ENCODE peak calls at places on chromosome X, in nine cellular contexts. V is bronchial epithelial cell, M is foreskin fibroblast, H is AG10803, I is dorsolateral prefrontal cortex, O is HL-60, F is neural progenitor cell, D is psoas muscle, K is A549. Y is an unnamed sample.

GRCh38 chrX:41688835-41689234 is at the start of gene GPR34:
- DNase-seq in V (no peak), M (no peak), H (no peak), I (no peak), O (peak), F (no peak), D (no peak), K (no peak), Y (no peak)

GRCh38 chrX:10177620-10178019 is 20.8 kb downstream of the CLCN4 start:
- DNase-seq in V (no peak), M (peak), H (peak), I (no peak), O (no peak), F (no peak), D (no peak), K (no peak), Y (no peak)

GRCh38 chrX:31421441-31421840 is 349.6 kb upstream of the FTHL17 start:
- DNase-seq in V (no peak), M (no peak), H (no peak), I (no peak), O (no peak), F (no peak), D (no peak), K (no peak), Y (no peak)

GRCh38 chrX:54223581-54223980 is 40.5 kb upstream of the FAM120C start:
- DNase-seq in V (no peak), M (no peak), H (no peak), I (no peak), O (no peak), F (peak), D (no peak), K (no peak), Y (no peak)

GRCh38 chrX:24148535-24149345 is 789 bp upstream of the ZFX start:
- DNase-seq in V (no peak), M (peak), H (peak), I (no peak), O (peak), F (no peak), D (no peak), K (no peak), Y (no peak)

GRCh38 chrX:5965406-5965805 is 263.3 kb downstream of the NLGN4X start:
- DNase-seq in V (no peak), M (no peak), H (no peak), I (no peak), O (no peak), F (no peak), D (no peak), K (no peak), Y (no peak)

GRCh38 chrX:115284877-115285276 is 4.6 kb upstream of the LUZP4 start:
- DNase-seq in V (no peak), M (peak), H (no peak), I (no peak), O (no peak), F (no peak), D (no peak), K (no peak), Y (no peak)

GRCh38 chrX:100494974-100495373 is 84.9 kb upstream of the PCDH19 start:
- DNase-seq in V (peak), M (no peak), H (no peak), I (no peak), O (no peak), F (no peak), D (no peak), K (no peak), Y (no peak)

GRCh38 chrX:77733342-77733741 is 52.7 kb downstream of the ATRX start:
- DNase-seq in V (no peak), M (no peak), H (no peak), I (no peak), O (no peak), F (no peak), D (no peak), K (no peak), Y (no peak)

GRCh38 chrX:48558270-48558669 is 16.0 kb upstream of the RBM3 start:
- DNase-seq in V (peak), M (peak), H (peak), I (no peak), O (no peak), F (no peak), D (no peak), K (peak), Y (no peak)

GRCh38 chrX:108945883-108946523 is 209.6 kb upstream of the IRS4 start:
- DNase-seq in V (peak), M (no peak), H (no peak), I (no peak), O (no peak), F (no peak), D (no peak), K (no peak), Y (no peak)

GRCh38 chrX:11427082-11428033 is 134.1 kb downstream of the AMELX start:
- DNase-seq in V (no peak), M (peak), H (no peak), I (no peak), O (no peak), F (peak), D (peak), K (no peak), Y (no peak)

GRCh38 chrX:122572461-122572860 is 611.6 kb upstream of the GRIA3 start:
- DNase-seq in V (peak), M (peak), H (peak), I (no peak), O (no peak), F (no peak), D (no peak), K (no peak), Y (no peak)

GRCh38 chrX:137562096-137562495 is 3.8 kb upstream of the ZIC3 start:
- DNase-seq in V (no peak), M (no peak), H (no peak), I (no peak), O (no peak), F (no peak), D (no peak), K (no peak), Y (no peak)

GRCh38 chrX:154317391-154318000 is 21.9 kb downstream of the TKTL1 start:
- DNase-seq in V (peak), M (peak), H (peak), I (no peak), O (no peak), F (peak), D (no peak), K (peak), Y (no peak)

GRCh38 chrX:40581333-40581910 is 652 bp downstream of the ATP6AP2 start:
- DNase-seq in V (peak), M (peak), H (peak), I (no peak), O (peak), F (no peak), D (no peak), K (peak), Y (no peak)

GRCh38 chrX:73940893-73941470 is 363.0 kb upstream of the ZCCHC13 start:
- DNase-seq in V (no peak), M (no peak), H (no peak), I (no peak), O (peak), F (no peak), D (no peak), K (no peak), Y (no peak)

GRCh38 chrX:53456254-53456653 is 22.1 kb upstream of the HSD17B10 start:
- DNase-seq in V (peak), M (peak), H (peak), I (no peak), O (no peak), F (no peak), D (no peak), K (no peak), Y (no peak)

GRCh38 chrX:69140837-69141236 is 24.4 kb downstream of the PJA1 start:
- DNase-seq in V (no peak), M (no peak), H (no peak), I (no peak), O (no peak), F (no peak), D (no peak), K (no peak), Y (no peak)

GRCh38 chrX:95058815-95059214 is 1384.8 kb downstream of the FAM133A start:
- DNase-seq in V (peak), M (peak), H (peak), I (no peak), O (no peak), F (no peak), D (no peak), K (no peak), Y (peak)

GRCh38 chrX:85859426-85859825 is 187.9 kb downstream of the CHM start:
- DNase-seq in V (peak), M (no peak), H (no peak), I (no peak), O (no peak), F (no peak), D (no peak), K (no peak), Y (no peak)

GRCh38 chrX:26597981-26598380 is 382.0 kb downstream of the MAGEB5 start:
- DNase-seq in V (no peak), M (no peak), H (no peak), I (no peak), O (no peak), F (no peak), D (no peak), K (no peak), Y (peak)

GRCh38 chrX:926070-926469 is 286.4 kb downstream of the CRLF2 start:
- DNase-seq in V (no peak), M (no peak), H (no peak), I (no peak), O (no peak), F (no peak), D (no peak), K (no peak), Y (no peak)

GRCh38 chrX:153190384-153190783 is 11.3 kb downstream of the MAGEA1 start:
- DNase-seq in V (no peak), M (no peak), H (peak), I (no peak), O (no peak), F (no peak), D (no peak), K (no peak), Y (no peak)

GRCh38 chrX:107567370-107567769 is 60.9 kb upstream of the PRPS1 start:
- DNase-seq in V (no peak), M (no peak), H (no peak), I (no peak), O (no peak), F (no peak), D (no peak), K (no peak), Y (no peak)

GRCh38 chrX:138847930-138848329 is 136.4 kb upstream of the FGF13 start:
- DNase-seq in V (peak), M (peak), H (peak), I (no peak), O (no peak), F (no peak), D (no peak), K (no peak), Y (peak)

GRCh38 chrX:10813761-10814160 is 193.4 kb upstream of the MID1 start:
- DNase-seq in V (no peak), M (no peak), H (no peak), I (no peak), O (no peak), F (no peak), D (no peak), K (no peak), Y (no peak)

GRCh38 chrX:9670136-9670905 is 95.3 kb downstream of the GPR143 start:
- DNase-seq in V (no peak), M (peak), H (peak), I (no peak), O (no peak), F (no peak), D (no peak), K (no peak), Y (peak)

GRCh38 chrX:13357925-13358324 is 38.1 kb upstream of the ATXN3L start:
- DNase-seq in V (peak), M (peak), H (peak), I (no peak), O (no peak), F (peak), D (no peak), K (no peak), Y (no peak)

GRCh38 chrX:108044554-108045256 is at the start of gene VSIG1:
- DNase-seq in V (no peak), M (no peak), H (no peak), I (no peak), O (no peak), F (no peak), D (no peak), K (no peak), Y (no peak)

GRCh38 chrX:21412883-21413282 is 38.7 kb downstream of the CNKSR2 start:
- DNase-seq in V (peak), M (peak), H (peak), I (no peak), O (no peak), F (no peak), D (no peak), K (no peak), Y (no peak)

GRCh38 chrX:109959356-109959871 is 43.5 kb upstream of the TMEM164 start:
- DNase-seq in V (no peak), M (peak), H (no peak), I (no peak), O (peak), F (no peak), D (no peak), K (no peak), Y (no peak)

GRCh38 chrX:13938053-13938765 is 91.5 kb downstream of the GEMIN8 start:
- DNase-seq in V (no peak), M (peak), H (no peak), I (peak), O (no peak), F (peak), D (no peak), K (peak), Y (no peak)

GRCh38 chrX:47200385-47201150 is 6.9 kb downstream of the UBA1 start:
- DNase-seq in V (peak), M (peak), H (peak), I (no peak), O (no peak), F (no peak), D (peak), K (peak), Y (no peak)

GRCh38 chrX:113741744-113742143 is 842.1 kb upstream of the HTR2C start:
- DNase-seq in V (peak), M (no peak), H (peak), I (no peak), O (no peak), F (peak), D (no peak), K (no peak), Y (peak)

DNA sequence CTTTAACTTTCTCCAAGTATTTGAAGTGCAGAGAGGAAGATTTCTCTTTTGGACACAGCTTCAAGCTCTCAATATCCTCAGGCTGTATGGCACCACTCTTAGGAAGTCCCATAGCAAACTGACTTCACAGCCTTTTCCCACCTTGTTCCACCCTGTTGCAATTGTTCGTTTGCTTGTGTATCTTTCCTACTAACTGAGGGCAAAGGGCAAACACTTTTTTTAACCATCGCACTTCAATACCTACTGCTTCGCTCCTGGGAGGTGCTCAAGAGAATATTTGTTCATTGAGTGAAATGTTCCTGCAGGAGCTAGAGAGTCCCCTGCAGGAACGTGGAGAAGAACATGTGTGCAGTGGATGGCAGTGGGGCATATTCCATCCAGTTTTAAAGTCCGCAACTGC is 638.6 kb downstream of the BCOR start:
- DNase-seq in V (no peak), M (no peak), H (no peak), I (no peak), O (no peak), F (no peak), D (no peak), K (no peak), Y (no peak)
- TF ChIP-seq CTCF in V (no peak), M (no peak), H (no peak), I (no peak), O (no peak), F (no peak), D (no peak), K (no peak), Y (no peak)

GRCh38 chrX:130093271-130093670 is 17.0 kb downstream of the ELF4 start:
- DNase-seq in V (no peak), M (no peak), H (no peak), I (no peak), O (no peak), F (no peak), D (peak), K (no peak), Y (no peak)

GRCh38 chrX:130095249-130095648 is 15.0 kb downstream of the ELF4 start:
- DNase-seq in V (no peak), M (no peak), H (no peak), I (no peak), O (no peak), F (no peak), D (peak), K (no peak), Y (no peak)

GRCh38 chrX:130094712-130095111 is 15.6 kb downstream of the ELF4 start:
- DNase-seq in V (no peak), M (no peak), H (no peak), I (no peak), O (no peak), F (no peak), D (peak), K (no peak), Y (no peak)

GRCh38 chrX:130086414-130087207 is 23.7 kb downstream of the ELF4 start:
- DNase-seq in V (no peak), M (no peak), H (no peak), I (no peak), O (peak), F (no peak), D (peak), K (no peak), Y (no peak)

GRCh38 chrX:130091976-130092522 is 18.2 kb downstream of the ELF4 start:
- DNase-seq in V (no peak), M (no peak), H (no peak), I (no peak), O (peak), F (no peak), D (peak), K (no peak), Y (no peak)
- H3K4me3 ChIP-seq in V (no peak), M (no peak), H (no peak), I (no peak), O (peak), F (no peak), D (no peak), K (no peak), Y (no peak)

GRCh38 chrX:119121341-119121740 is 6.3 kb downstream of the KIAA1210 start:
- DNase-seq in V (peak), M (peak), H (peak), I (no peak), O (no peak), F (no peak), D (no peak), K (no peak), Y (peak)

GRCh38 chrX:119118780-119119395 is 8.7 kb downstream of the KIAA1210 start:
- DNase-seq in V (peak), M (peak), H (peak), I (peak), O (peak), F (peak), D (peak), K (peak), Y (peak)
- TF ChIP-seq CTCF in V (peak), M (peak), H (peak), I (peak), O (peak), F (peak), D (peak), K (peak), Y (peak)

GRCh38 chrX:120672841-120673530 is 43.1 kb upstream of the C1GALT1C1 start:
- DNase-seq in V (no peak), M (no peak), H (no peak), I (no peak), O (no peak), F (no peak), D (no peak), K (no peak), Y (no peak)

GRCh38 chrX:120680090-120680489 is 50.2 kb upstream of the C1GALT1C1 start:
- DNase-seq in V (no peak), M (no peak), H (no peak), I (no peak), O (no peak), F (no peak), D (no peak), K (no peak), Y (no peak)

GRCh38 chrX:120672389-120672788 is 42.5 kb upstream of the C1GALT1C1 start:
- DNase-seq in V (peak), M (peak), H (peak), I (no peak), O (no peak), F (no peak), D (peak), K (peak), Y (peak)

GRCh38 chrX:120671963-120672362 is 42.1 kb upstream of the C1GALT1C1 start:
- DNase-seq in V (no peak), M (no peak), H (no peak), I (no peak), O (no peak), F (no peak), D (no peak), K (no peak), Y (no peak)

DNA sequence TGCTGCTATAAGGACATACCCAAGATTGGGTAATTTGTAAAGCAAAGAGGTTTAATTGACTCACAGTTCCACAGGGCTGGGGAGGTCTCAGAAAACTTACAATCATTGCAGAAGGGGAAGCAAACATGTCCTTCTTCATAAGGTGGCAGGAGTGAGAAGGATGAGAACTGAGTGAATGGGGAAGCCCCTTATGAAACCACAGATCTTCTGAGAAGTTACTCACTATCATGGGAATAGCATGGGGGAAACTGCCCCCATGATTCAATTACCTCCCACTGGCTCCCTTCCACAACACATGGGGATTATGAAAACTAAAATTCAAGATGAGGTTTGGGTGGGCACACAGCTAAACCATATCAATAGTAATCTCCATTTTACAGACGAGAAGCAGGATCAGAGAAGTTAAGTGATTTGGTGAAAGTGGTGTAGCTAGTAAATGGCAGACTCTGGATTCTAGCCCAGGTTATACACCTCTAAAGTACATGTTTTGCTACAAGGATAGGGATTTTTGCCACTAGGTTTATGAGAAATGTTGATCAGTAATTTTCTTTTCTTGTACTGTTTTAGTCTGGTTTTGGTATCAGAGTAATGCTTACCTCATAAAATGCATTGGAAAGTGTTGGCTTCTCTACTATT is 47.3 kb upstream of the C1GALT1C1 start:
- DNase-seq in V (no peak), M (no peak), H (no peak), I (no peak), O (no peak), F (no peak), D (no peak), K (no peak), Y (no peak)
- H3K4me3 ChIP-seq in V (no peak), M (no peak), H (no peak), I (no peak), O (no peak), F (no peak), D (no peak), K (no peak), Y (no peak)